ENCODE peak calls at places on chromosomes 3 and 15, in four cellular contexts. F is T-helper 22 cell, P is NCI-H1694 treated with DMSO at 0.1 percent for 48 hours, T is NCI-H2029. N is an unnamed sample.
A peak's percentile ranks its signal among the peaks of the same experiment; 100 is the strongest.

GRCh38 chr15:51401065-51401780 is 59.8 kb downstream of the GLDN start:
- DNase-seq in F (no peak), P (no peak), T (no peak), N (no peak)

GRCh38 chr15:39642011-39642640 is 61.2 kb downstream of the THBS1 start:
- DNase-seq in F (no peak), P (no peak), T (no peak), N (no peak)

GRCh38 chr3:32045091-32045964 is 61.1 kb upstream of the GPD1L start:
- DNase-seq in F (no peak), P (peak; percentile 33), T (peak; percentile 60), N (no peak)

GRCh38 chr15:78353093-78353492 is 12.9 kb downstream of the CRABP1 start:
- DNase-seq in F (no peak), P (no peak), T (peak; percentile 10), N (no peak)

GRCh38 chr15:70036585-70037343 is 61.0 kb downstream of the TLE3 start:
- DNase-seq in F (no peak), P (no peak), T (peak; percentile 59), N (peak; percentile 38)

GRCh38 chr3:23640472-23641146 is 165.1 kb upstream of the UBE2E1 start:
- DNase-seq in F (no peak), P (no peak), T (no peak), N (no peak)

GRCh38 chr3:139764069-139764905 is 86.5 kb upstream of the NMNAT3 start:
- DNase-seq in F (no peak), P (no peak), T (no peak), N (no peak)

GRCh38 chr15:45546789-45547188 is 24.2 kb upstream of the SLC30A4 start:
- DNase-seq in F (no peak), P (no peak), T (no peak), N (no peak)

GRCh38 chr3:58175429-58176184 is 35.2 kb downstream of the DNASE1L3 start:
- DNase-seq in F (no peak), P (no peak), T (peak; percentile 23), N (no peak)

GRCh38 chr15:65083262-65083701 is 6.7 kb downstream of the KBTBD13 start:
- DNase-seq in F (no peak), P (no peak), T (no peak), N (no peak)

GRCh38 chr3:121979246-121979645 is 42.8 kb downstream of the ILDR1 start:
- DNase-seq in F (no peak), P (no peak), T (no peak), N (no peak)

GRCh38 chr3:101842245-101842934 is 6.9 kb upstream of the NFKBIZ start:
- DNase-seq in F (no peak), P (no peak), T (no peak), N (no peak)

GRCh38 chr3:129162729-129163579 is 2.1 kb upstream of the ISY1 start:
- DNase-seq in F (no peak), P (no peak), T (no peak), N (no peak)

GRCh38 chr15:89167267-89168176 is 53.9 kb downstream of the RLBP1 start:
- DNase-seq in F (no peak), P (no peak), T (no peak), N (no peak)

GRCh38 chr3:18423401-18424212 is 1.5 kb downstream of the SATB1 start:
- DNase-seq in F (no peak), P (no peak), T (no peak), N (no peak)

GRCh38 chr15:83890584-83890983 is 236.7 kb downstream of the ADAMTSL3 start:
- DNase-seq in F (no peak), P (no peak), T (no peak), N (no peak)

GRCh38 chr3:174529298-174529697 is 329.8 kb upstream of the NAALADL2 start:
- DNase-seq in F (no peak), P (no peak), T (no peak), N (no peak)

GRCh38 chr3:149282836-149283235 is 50.6 kb downstream of the TM4SF18 start:
- DNase-seq in F (no peak), P (no peak), T (no peak), N (no peak)

GRCh38 chr3:145716519-145716918 is 444.5 kb downstream of the PLOD2 start:
- DNase-seq in F (no peak), P (no peak), T (no peak), N (no peak)

GRCh38 chr3:169285057-169285990 is 378.2 kb downstream of the MECOM start:
- DNase-seq in F (no peak), P (no peak), T (no peak), N (no peak)

GRCh38 chr3:49397470-49397869 is 14.3 kb downstream of the RHOA start:
- DNase-seq in F (no peak), P (no peak), T (no peak), N (no peak)

GRCh38 chr15:70098461-70099166 is 897 bp upstream of the TLE3 start:
- DNase-seq in F (peak; percentile 24), P (no peak), T (no peak), N (no peak)

GRCh38 chr3:151804267-151804666 is 9.6 kb upstream of the AADAC start:
- DNase-seq in F (no peak), P (no peak), T (no peak), N (no peak)

GRCh38 chr3:137792633-137793271 is 28.6 kb downstream of the SOX14 start:
- DNase-seq in F (no peak), P (peak; percentile 87), T (no peak), N (peak; percentile 12)

GRCh38 chr3:75048650-75049049 is 434.2 kb upstream of the CNTN3 start:
- DNase-seq in F (no peak), P (no peak), T (no peak), N (no peak)

GRCh38 chr15:36117394-36117793 is 462.0 kb upstream of the CDIN1 start:
- DNase-seq in F (no peak), P (no peak), T (no peak), N (no peak)

GRCh38 chr3:86948840-86949239 is 42.1 kb downstream of the VGLL3 start:
- DNase-seq in F (no peak), P (no peak), T (no peak), N (no peak)

GRCh38 chr3:73580343-73580742 is 44.4 kb downstream of the PDZRN3 start:
- DNase-seq in F (no peak), P (no peak), T (peak; percentile 14), N (no peak)

GRCh38 chr15:74343797-74344127 is 23.7 kb downstream of the CYP11A1 start:
- DNase-seq in F (no peak), P (no peak), T (no peak), N (no peak)

GRCh38 chr3:23728651-23729117 is 77.1 kb upstream of the UBE2E1 start:
- DNase-seq in F (no peak), P (no peak), T (no peak), N (no peak)

GRCh38 chr3:33061782-33062181 is 35.2 kb downstream of the GLB1 start:
- DNase-seq in F (peak; percentile 56), P (no peak), T (no peak), N (no peak)

GRCh38 chr3:12345141-12345561 is 56.3 kb downstream of the PPARG start:
- DNase-seq in F (no peak), P (no peak), T (no peak), N (no peak)

GRCh38 chr3:157175678-157176077 is 15.7 kb upstream of the CCNL1 start:
- DNase-seq in F (no peak), P (no peak), T (no peak), N (peak; percentile 32)

GRCh38 chr3:58384381-58385090 is 49.1 kb downstream of the PDHB start:
- DNase-seq in F (no peak), P (no peak), T (no peak), N (no peak)

GRCh38 chr3:120489421-120489820 is 38.6 kb upstream of the FSTL1 start:
- DNase-seq in F (no peak), P (no peak), T (no peak), N (no peak)

GRCh38 chr3:129461461-129462146 is 21.6 kb downstream of the IFT122 start:
- DNase-seq in F (no peak), P (no peak), T (no peak), N (no peak)

GRCh38 chr3:120688121-120688520 is 6.1 kb upstream of the HGD start:
- DNase-seq in F (no peak), P (no peak), T (no peak), N (no peak)

GRCh38 chr3:152204218-152204617 is 64.5 kb upstream of the MBNL1 start:
- DNase-seq in F (no peak), P (no peak), T (no peak), N (no peak)

GRCh38 chr3:191593486-191593885 is 132.5 kb downstream of the PYDC2 start:
- DNase-seq in F (no peak), P (no peak), T (no peak), N (no peak)

GRCh38 chr15:62853114-62853832 is 189.3 kb upstream of the TPM1 start:
- DNase-seq in F (no peak), P (no peak), T (no peak), N (no peak)